ENCODE peak calls at places on chromosomes 12 and 14, in six cellular contexts. Y, D, E, C, I and L are unnamed samples.

GRCh38 chr14:64507376-64508156 is 3.0 kb downstream of the ZBTB1 start:
- DNase-seq in C (no peak), D (no peak), E (no peak), I (no peak), Y (no peak), L (no peak)

GRCh38 chr14:77108753-77109152 is 10.7 kb downstream of the CIPC start:
- DNase-seq in Y (no peak), E (no peak), C (no peak), D (no peak), I (no peak), L (no peak)

GRCh38 chr12:58346032-58346632 is 404.8 kb downstream of the ATP23 start:
- DNase-seq in I (no peak), Y (no peak), E (no peak), D (no peak), C (no peak), L (peak; percentile 39)

GRCh38 chr12:57238854-57239554 is 9.5 kb downstream of the SHMT2 start:
- DNase-seq in Y (peak; percentile 72), D (peak; percentile 98), I (peak; percentile 90), E (peak; percentile 90), C (peak; percentile 92), L (peak; percentile 85)

GRCh38 chr14:54669759-54670630 is 103.1 kb downstream of the SAMD4A start:
- DNase-seq in E (peak; percentile 52), I (no peak), Y (peak; percentile 15), D (no peak), C (no peak), L (peak; percentile 52)

GRCh38 chr12:70719084-70719483 is 81.9 kb upstream of the PTPRB start:
- DNase-seq in D (no peak), E (no peak), C (no peak), I (no peak), Y (no peak), L (no peak)

GRCh38 chr12:107580750-107581529 is 104.7 kb upstream of the PWP1 start:
- DNase-seq in D (peak; percentile 59), I (no peak), Y (no peak), E (no peak), C (no peak), L (no peak)

GRCh38 chr12:65188179-65188709 is 18.9 kb downstream of the LEMD3 start:
- DNase-seq in I (no peak), D (no peak), Y (no peak), C (no peak), E (no peak), L (no peak)

GRCh38 chr12:15700595-15700994 is 88.6 kb downstream of the EPS8 start:
- DNase-seq in D (no peak), I (no peak), Y (peak; percentile 67), E (no peak), C (no peak), L (peak; percentile 42)

GRCh38 chr14:93073833-93074769 is 41.6 kb downstream of the ITPK1 start:
- DNase-seq in D (no peak), I (peak; percentile 56), Y (no peak), C (peak; percentile 52), E (no peak), L (no peak)

GRCh38 chr12:19945559-19946485 is 422.5 kb upstream of the PDE3A start:
- DNase-seq in D (no peak), E (no peak), Y (peak; percentile 3), C (no peak), I (no peak), L (no peak)

GRCh38 chr14:104563742-104564615 is 15.6 kb upstream of the C14orf180 start:
- DNase-seq in E (peak; percentile 71), Y (no peak), D (peak; percentile 96), C (peak; percentile 77), I (peak; percentile 78), L (peak; percentile 22)

GRCh38 chr14:51616724-51617409 is 34.8 kb upstream of the FRMD6 start:
- DNase-seq in D (no peak), E (no peak), Y (peak; percentile 78), C (no peak), I (no peak), L (peak; percentile 84)
- H3K27ac ChIP-seq in D (no peak overlapping the region), E (no peak overlapping the region), Y (no peak overlapping the region), C (no peak overlapping the region), I (no peak overlapping the region), L (peak overlapping the region; percentile 45)

GRCh38 chr12:132478845-132479244 is 11.1 kb upstream of the FBRSL1 start:
- DNase-seq in D (no peak), I (no peak), C (no peak), E (no peak), Y (no peak), L (no peak)

GRCh38 chr12:132478433-132478803 is 11.5 kb upstream of the FBRSL1 start:
- DNase-seq in I (peak; percentile 22), D (no peak), C (no peak), E (no peak), Y (no peak), L (no peak)

GRCh38 chr12:132479938-132480619 is 9.9 kb upstream of the FBRSL1 start:
- DNase-seq in Y (no peak), E (no peak), C (no peak), I (peak; percentile 5), D (no peak), L (no peak)

GRCh38 chr12:132480620-132481132 is 9.3 kb upstream of the FBRSL1 start:
- DNase-seq in C (no peak), Y (no peak), E (no peak), D (no peak), I (peak; percentile 20), L (no peak)

DNA sequence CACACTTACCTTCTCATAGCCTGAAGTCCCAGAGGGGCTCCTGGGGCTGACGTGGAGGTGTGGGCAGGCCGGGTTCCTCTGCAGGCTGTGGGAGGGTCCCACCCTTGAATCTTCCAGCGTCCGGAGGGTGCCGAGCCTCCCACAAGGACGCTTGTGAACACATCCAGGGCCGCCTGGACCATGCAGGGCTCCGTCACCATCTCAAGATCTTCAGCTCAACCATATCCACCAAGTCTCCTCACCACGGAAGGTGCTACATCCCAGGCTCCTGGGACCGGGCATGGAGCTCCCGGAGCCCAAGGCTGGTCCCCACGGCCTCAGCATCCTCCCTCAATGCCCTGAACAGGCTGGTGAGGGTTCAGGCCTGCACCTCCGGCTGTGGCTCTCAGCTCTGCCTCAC is 10.7 kb upstream of the FBRSL1 start:
- DNase-seq in C (no peak), I (peak; percentile 13), D (no peak), E (no peak), Y (no peak), L (no peak)
- H3K27me3 ChIP-seq in C (peaks cover 14% of the 10 kb centered on the region), I (no peaks in the 10 kb centered on the region), D (peaks cover 72% of the 10 kb centered on the region), E (no peaks in the 10 kb centered on the region), Y (peaks cover 18% of the 10 kb centered on the region), L (no peaks in the 10 kb centered on the region)

DNA sequence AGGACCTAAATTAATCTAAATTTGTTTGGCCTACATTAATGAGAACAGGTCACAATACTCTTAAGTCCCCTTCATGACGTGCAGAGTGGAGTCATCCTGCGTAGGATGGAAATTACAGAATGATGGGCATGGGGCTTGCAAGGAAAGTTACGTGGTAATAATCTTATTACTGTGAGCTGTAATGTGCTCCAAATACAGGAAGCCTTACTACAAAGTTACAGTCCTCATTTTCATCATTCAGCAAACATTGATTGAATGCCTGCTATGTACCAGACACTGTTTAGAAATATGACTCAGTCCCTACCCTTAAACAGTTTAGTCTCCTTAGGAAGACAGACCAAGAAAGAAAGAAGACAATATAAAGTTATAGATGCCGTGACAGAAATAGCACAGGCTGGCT is 9.4 kb downstream of the HIGD1C start:
- DNase-seq in I (no peak), D (no peak), E (no peak), C (no peak), Y (no peak), L (no peak)
- H3K27ac ChIP-seq in I (no peak overlapping the region), D (no peak overlapping the region), E (no peak overlapping the region), C (no peak overlapping the region), Y (no peak overlapping the region), L (no peak overlapping the region)

GRCh38 chr12:51378749-51379148 is 12.5 kb downstream of the GALNT6 start:
- DNase-seq in D (no peak), Y (no peak), I (no peak), C (no peak), E (no peak), L (no peak)
- H3K27me3 ChIP-seq in D (no peaks in the 10 kb centered on the region), Y (no peaks in the 10 kb centered on the region), I (no peaks in the 10 kb centered on the region), C (no peaks in the 10 kb centered on the region), E (no peaks in the 10 kb centered on the region), L (no peaks in the 10 kb centered on the region)